ENCODE peak calls at places on chromosomes 2 and 18, in ten cellular contexts. One of them, this sample, is unnamed.

GRCh38 chr18:11259421-11259820 is 110.1 kb upstream of the PIEZO2 start:
- ATAC-seq in left lung: peak; percentile 65
- ATAC-seq in Panc1: no peak
- ATAC-seq in naive thymus-derived CD4-positive, alpha-beta T cell: no peak
- ATAC-seq in GM23338: no peak
- ATAC-seq in aorta: no peak
- ATAC-seq in HepG2: no peak
- ATAC-seq in T-cell: no peak
- ATAC-seq in activated T-helper 17 cell treated with anti-CD3 and anti-CD28 coated beads, Interleukin-2, amount 50 U/mL, for 72 hours: no peak
- ATAC-seq in Right ventricle myocardium inferior: peak; percentile 86
- ATAC-seq in this sample: no peak

GRCh38 chr2:11726384-11726783 is 20.0 kb upstream of the LPIN1 start:
- ATAC-seq in Panc1: no peak
- ATAC-seq in T-cell: no peak
- ATAC-seq in left lung: peak; percentile 54
- ATAC-seq in Right ventricle myocardium inferior: no peak
- ATAC-seq in naive thymus-derived CD4-positive, alpha-beta T cell: no peak
- ATAC-seq in GM23338: no peak
- ATAC-seq in aorta: no peak
- ATAC-seq in HepG2: no peak
- ATAC-seq in activated T-helper 17 cell treated with anti-CD3 and anti-CD28 coated beads, Interleukin-2, amount 50 U/mL, for 72 hours: no peak
- ATAC-seq in this sample: no peak

GRCh38 chr18:14179306-14179705 is 47.1 kb upstream of the ZNF519 start:
- ATAC-seq in Right ventricle myocardium inferior: no peak
- ATAC-seq in naive thymus-derived CD4-positive, alpha-beta T cell: peak; percentile 23
- ATAC-seq in Panc1: peak; percentile 56
- ATAC-seq in HepG2: peak; percentile 41
- ATAC-seq in left lung: peak; percentile 8
- ATAC-seq in aorta: no peak
- ATAC-seq in activated T-helper 17 cell treated with anti-CD3 and anti-CD28 coated beads, Interleukin-2, amount 50 U/mL, for 72 hours: peak; percentile 17
- ATAC-seq in GM23338: peak; percentile 17
- ATAC-seq in T-cell: peak; percentile 41
- ATAC-seq in this sample: peak; percentile 39

GRCh38 chr2:183608747-183609146 is 484.5 kb downstream of the NUP35 start:
- ATAC-seq in GM23338: no peak
- ATAC-seq in aorta: no peak
- ATAC-seq in HepG2: peak; percentile 49
- ATAC-seq in left lung: no peak
- ATAC-seq in naive thymus-derived CD4-positive, alpha-beta T cell: no peak
- ATAC-seq in Right ventricle myocardium inferior: no peak
- ATAC-seq in Panc1: no peak
- ATAC-seq in T-cell: no peak
- ATAC-seq in activated T-helper 17 cell treated with anti-CD3 and anti-CD28 coated beads, Interleukin-2, amount 50 U/mL, for 72 hours: no peak
- ATAC-seq in this sample: no peak

GRCh38 chr2:113118263-113118657 is 9.1 kb upstream of the IL1RN start:
- ATAC-seq in left lung: no peak
- ATAC-seq in Panc1: no peak
- ATAC-seq in naive thymus-derived CD4-positive, alpha-beta T cell: no peak
- ATAC-seq in HepG2: no peak
- ATAC-seq in T-cell: no peak
- ATAC-seq in activated T-helper 17 cell treated with anti-CD3 and anti-CD28 coated beads, Interleukin-2, amount 50 U/mL, for 72 hours: no peak
- ATAC-seq in Right ventricle myocardium inferior: no peak
- ATAC-seq in aorta: no peak
- ATAC-seq in GM23338: no peak
- ATAC-seq in this sample: no peak

GRCh38 chr18:3648695-3649094 is 198.7 kb downstream of the TGIF1 start:
- ATAC-seq in Right ventricle myocardium inferior: no peak
- ATAC-seq in GM23338: no peak
- ATAC-seq in T-cell: no peak
- ATAC-seq in naive thymus-derived CD4-positive, alpha-beta T cell: no peak
- ATAC-seq in aorta: no peak
- ATAC-seq in HepG2: no peak
- ATAC-seq in left lung: no peak
- ATAC-seq in Panc1: no peak
- ATAC-seq in activated T-helper 17 cell treated with anti-CD3 and anti-CD28 coated beads, Interleukin-2, amount 50 U/mL, for 72 hours: no peak
- ATAC-seq in this sample: no peak

GRCh38 chr2:199261936-199262335 is 195.8 kb downstream of the SATB2 start:
- ATAC-seq in HepG2: no peak
- ATAC-seq in T-cell: no peak
- ATAC-seq in aorta: no peak
- ATAC-seq in Right ventricle myocardium inferior: no peak
- ATAC-seq in naive thymus-derived CD4-positive, alpha-beta T cell: no peak
- ATAC-seq in Panc1: no peak
- ATAC-seq in activated T-helper 17 cell treated with anti-CD3 and anti-CD28 coated beads, Interleukin-2, amount 50 U/mL, for 72 hours: no peak
- ATAC-seq in left lung: no peak
- ATAC-seq in GM23338: peak; percentile 52
- ATAC-seq in this sample: no peak

GRCh38 chr2:319059-319600 is 31.2 kb upstream of the ALKAL2 start:
- ATAC-seq in Panc1: no peak
- ATAC-seq in Right ventricle myocardium inferior: peak; percentile 30
- ATAC-seq in activated T-helper 17 cell treated with anti-CD3 and anti-CD28 coated beads, Interleukin-2, amount 50 U/mL, for 72 hours: no peak
- ATAC-seq in left lung: no peak
- ATAC-seq in aorta: peak; percentile 51
- ATAC-seq in GM23338: no peak
- ATAC-seq in HepG2: no peak
- ATAC-seq in T-cell: no peak
- ATAC-seq in naive thymus-derived CD4-positive, alpha-beta T cell: no peak
- ATAC-seq in this sample: no peak

GRCh38 chr2:220509921-220510320 is 882.5 kb downstream of the SLC4A3 start:
- ATAC-seq in activated T-helper 17 cell treated with anti-CD3 and anti-CD28 coated beads, Interleukin-2, amount 50 U/mL, for 72 hours: no peak
- ATAC-seq in HepG2: no peak
- ATAC-seq in aorta: no peak
- ATAC-seq in GM23338: no peak
- ATAC-seq in naive thymus-derived CD4-positive, alpha-beta T cell: no peak
- ATAC-seq in Right ventricle myocardium inferior: no peak
- ATAC-seq in Panc1: no peak
- ATAC-seq in T-cell: no peak
- ATAC-seq in left lung: no peak
- ATAC-seq in this sample: no peak

GRCh38 chr2:23404426-23404825 is 19.4 kb downstream of the KLHL29 start:
- ATAC-seq in GM23338: peak; percentile 91
- ATAC-seq in Panc1: peak; percentile 93
- ATAC-seq in T-cell: peak; percentile 68
- ATAC-seq in left lung: peak; percentile 95
- ATAC-seq in Right ventricle myocardium inferior: peak; percentile 72
- ATAC-seq in naive thymus-derived CD4-positive, alpha-beta T cell: peak; percentile 53
- ATAC-seq in activated T-helper 17 cell treated with anti-CD3 and anti-CD28 coated beads, Interleukin-2, amount 50 U/mL, for 72 hours: no peak
- ATAC-seq in HepG2: peak; percentile 51
- ATAC-seq in aorta: peak; percentile 67
- ATAC-seq in this sample: no peak

GRCh38 chr2:11824901-11825592 is 78.6 kb downstream of the LPIN1 start:
- ATAC-seq in GM23338: no peak
- ATAC-seq in HepG2: no peak
- ATAC-seq in naive thymus-derived CD4-positive, alpha-beta T cell: no peak
- ATAC-seq in T-cell: no peak
- ATAC-seq in Right ventricle myocardium inferior: no peak
- ATAC-seq in Panc1: no peak
- ATAC-seq in left lung: no peak
- ATAC-seq in activated T-helper 17 cell treated with anti-CD3 and anti-CD28 coated beads, Interleukin-2, amount 50 U/mL, for 72 hours: no peak
- ATAC-seq in aorta: peak; percentile 26
- ATAC-seq in this sample: no peak

GRCh38 chr2:238728322-238729260 is 119.3 kb upstream of the TWIST2 start:
- ATAC-seq in Right ventricle myocardium inferior: peak; percentile 64
- ATAC-seq in naive thymus-derived CD4-positive, alpha-beta T cell: no peak
- ATAC-seq in aorta: peak; percentile 74
- ATAC-seq in T-cell: no peak
- ATAC-seq in activated T-helper 17 cell treated with anti-CD3 and anti-CD28 coated beads, Interleukin-2, amount 50 U/mL, for 72 hours: no peak
- ATAC-seq in GM23338: peak; percentile 49
- ATAC-seq in left lung: peak; percentile 62
- ATAC-seq in HepG2: no peak
- ATAC-seq in Panc1: no peak
- ATAC-seq in this sample: no peak

GRCh38 chr2:7191927-7192326 is 274.7 kb downstream of the RNF144A start:
- ATAC-seq in Panc1: no peak
- ATAC-seq in aorta: no peak
- ATAC-seq in GM23338: no peak
- ATAC-seq in HepG2: no peak
- ATAC-seq in T-cell: no peak
- ATAC-seq in left lung: no peak
- ATAC-seq in Right ventricle myocardium inferior: no peak
- ATAC-seq in activated T-helper 17 cell treated with anti-CD3 and anti-CD28 coated beads, Interleukin-2, amount 50 U/mL, for 72 hours: no peak
- ATAC-seq in naive thymus-derived CD4-positive, alpha-beta T cell: no peak
- ATAC-seq in this sample: no peak

GRCh38 chr2:39068757-39069515 is 51.9 kb downstream of the SOS1 start:
- ATAC-seq in left lung: no peak
- ATAC-seq in GM23338: peak; percentile 68
- ATAC-seq in activated T-helper 17 cell treated with anti-CD3 and anti-CD28 coated beads, Interleukin-2, amount 50 U/mL, for 72 hours: peak; percentile 98
- ATAC-seq in HepG2: peak; percentile 73
- ATAC-seq in Panc1: no peak
- ATAC-seq in naive thymus-derived CD4-positive, alpha-beta T cell: no peak
- ATAC-seq in T-cell: no peak
- ATAC-seq in aorta: no peak
- ATAC-seq in Right ventricle myocardium inferior: peak; percentile 26
- ATAC-seq in this sample: peak; percentile 56

GRCh38 chr2:197279997-197280756 is 30.4 kb downstream of the ANKRD44 start:
- ATAC-seq in Panc1: no peak
- ATAC-seq in aorta: no peak
- ATAC-seq in HepG2: no peak
- ATAC-seq in activated T-helper 17 cell treated with anti-CD3 and anti-CD28 coated beads, Interleukin-2, amount 50 U/mL, for 72 hours: peak; percentile 30
- ATAC-seq in T-cell: no peak
- ATAC-seq in Right ventricle myocardium inferior: peak; percentile 32
- ATAC-seq in GM23338: peak; percentile 34
- ATAC-seq in naive thymus-derived CD4-positive, alpha-beta T cell: peak; percentile 30
- ATAC-seq in left lung: no peak
- ATAC-seq in this sample: peak; percentile 44

GRCh38 chr2:30465171-30465545 is 18.1 kb downstream of the LCLAT1 start:
- ATAC-seq in Panc1: no peak
- ATAC-seq in aorta: no peak
- ATAC-seq in HepG2: peak; percentile 78
- ATAC-seq in Right ventricle myocardium inferior: no peak
- ATAC-seq in naive thymus-derived CD4-positive, alpha-beta T cell: no peak
- ATAC-seq in T-cell: no peak
- ATAC-seq in GM23338: peak; percentile 66
- ATAC-seq in activated T-helper 17 cell treated with anti-CD3 and anti-CD28 coated beads, Interleukin-2, amount 50 U/mL, for 72 hours: no peak
- ATAC-seq in left lung: no peak
- ATAC-seq in this sample: no peak

GRCh38 chr2:71067567-71068217 is 756 bp upstream of the NAGK start:
- ATAC-seq in Right ventricle myocardium inferior: peak; percentile 23
- ATAC-seq in HepG2: peak; percentile 45
- ATAC-seq in Panc1: peak; percentile 60
- ATAC-seq in aorta: no peak
- ATAC-seq in T-cell: no peak
- ATAC-seq in GM23338: peak; percentile 42
- ATAC-seq in left lung: peak; percentile 18
- ATAC-seq in activated T-helper 17 cell treated with anti-CD3 and anti-CD28 coated beads, Interleukin-2, amount 50 U/mL, for 72 hours: peak; percentile 21
- ATAC-seq in naive thymus-derived CD4-positive, alpha-beta T cell: no peak
- ATAC-seq in this sample: no peak

GRCh38 chr2:218229851-218230250 is 12.9 kb downstream of the ARPC2 start:
- ATAC-seq in naive thymus-derived CD4-positive, alpha-beta T cell: peak; percentile 21
- ATAC-seq in Panc1: no peak
- ATAC-seq in Right ventricle myocardium inferior: no peak
- ATAC-seq in HepG2: no peak
- ATAC-seq in GM23338: no peak
- ATAC-seq in left lung: peak; percentile 11
- ATAC-seq in aorta: no peak
- ATAC-seq in T-cell: no peak
- ATAC-seq in activated T-helper 17 cell treated with anti-CD3 and anti-CD28 coated beads, Interleukin-2, amount 50 U/mL, for 72 hours: peak; percentile 28
- ATAC-seq in this sample: peak; percentile 42

GRCh38 chr2:218003265-218003950 is 613 bp upstream of the TNS1 start:
- ATAC-seq in left lung: peak; percentile 38
- ATAC-seq in GM23338: peak; percentile 37
- ATAC-seq in activated T-helper 17 cell treated with anti-CD3 and anti-CD28 coated beads, Interleukin-2, amount 50 U/mL, for 72 hours: no peak
- ATAC-seq in Right ventricle myocardium inferior: peak; percentile 64
- ATAC-seq in HepG2: peak; percentile 7
- ATAC-seq in T-cell: no peak
- ATAC-seq in aorta: peak; percentile 72
- ATAC-seq in naive thymus-derived CD4-positive, alpha-beta T cell: no peak
- ATAC-seq in Panc1: no peak
- ATAC-seq in this sample: no peak

GRCh38 chr18:50099725-50100414 is 95.1 kb downstream of the MYO5B start:
- ATAC-seq in Right ventricle myocardium inferior: peak; percentile 39
- ATAC-seq in left lung: no peak
- ATAC-seq in activated T-helper 17 cell treated with anti-CD3 and anti-CD28 coated beads, Interleukin-2, amount 50 U/mL, for 72 hours: peak; percentile 59
- ATAC-seq in HepG2: no peak
- ATAC-seq in naive thymus-derived CD4-positive, alpha-beta T cell: no peak
- ATAC-seq in aorta: no peak
- ATAC-seq in Panc1: no peak
- ATAC-seq in GM23338: no peak
- ATAC-seq in T-cell: no peak
- ATAC-seq in this sample: no peak

GRCh38 chr2:43798300-43798699 is 24.5 kb downstream of the DYNC2LI1 start:
- ATAC-seq in left lung: no peak
- ATAC-seq in Right ventricle myocardium inferior: no peak
- ATAC-seq in activated T-helper 17 cell treated with anti-CD3 and anti-CD28 coated beads, Interleukin-2, amount 50 U/mL, for 72 hours: no peak
- ATAC-seq in T-cell: no peak
- ATAC-seq in aorta: no peak
- ATAC-seq in GM23338: peak; percentile 74
- ATAC-seq in HepG2: peak; percentile 84
- ATAC-seq in naive thymus-derived CD4-positive, alpha-beta T cell: no peak
- ATAC-seq in Panc1: peak; percentile 63
- ATAC-seq in this sample: no peak

GRCh38 chr2:17892726-17893534 is 14.5 kb downstream of the KCNS3 start:
- ATAC-seq in Panc1: no peak
- ATAC-seq in activated T-helper 17 cell treated with anti-CD3 and anti-CD28 coated beads, Interleukin-2, amount 50 U/mL, for 72 hours: no peak
- ATAC-seq in T-cell: no peak
- ATAC-seq in naive thymus-derived CD4-positive, alpha-beta T cell: no peak
- ATAC-seq in Right ventricle myocardium inferior: no peak
- ATAC-seq in HepG2: no peak
- ATAC-seq in aorta: no peak
- ATAC-seq in left lung: peak; percentile 82
- ATAC-seq in GM23338: peak; percentile 78
- ATAC-seq in this sample: no peak

GRCh38 chr2:32825291-32825712 is 121.5 kb upstream of the LTBP1 start:
- ATAC-seq in aorta: no peak
- ATAC-seq in Right ventricle myocardium inferior: peak; percentile 52
- ATAC-seq in T-cell: no peak
- ATAC-seq in HepG2: no peak
- ATAC-seq in GM23338: no peak
- ATAC-seq in left lung: no peak
- ATAC-seq in activated T-helper 17 cell treated with anti-CD3 and anti-CD28 coated beads, Interleukin-2, amount 50 U/mL, for 72 hours: no peak
- ATAC-seq in Panc1: no peak
- ATAC-seq in naive thymus-derived CD4-positive, alpha-beta T cell: no peak
- ATAC-seq in this sample: no peak

This sample was measured in activated CD4-positive, CD25-positive, alpha-beta regulatory T cell treated with anti-CD3 and anti-CD28 coated beads, Interleukin-2, amount 50 U/mL, for 24 hours.